ENCODE peak calls at places on chromosomes 13 and 19, in ten cellular contexts. D, Y, M, K, H, X, Z, B, E and F are unnamed samples.

GRCh38 chr13:40109324-40109958 is 454.0 kb downstream of the COG6 start:
- DNase-seq in D (no peak), Y (no peak), M (no peak), K (peak; percentile 43), H (no peak), X (no peak), Z (no peak), B (peak; percentile 99), E (peak; percentile 82), F (peak; percentile 93)

GRCh38 chr13:21735621-21736401 is 64.9 kb downstream of the FGF9 start:
- DNase-seq in D (no peak), Y (peak; percentile 50), M (no peak), K (no peak), H (no peak), X (peak; percentile 29), Z (no peak), B (no peak), E (no peak), F (no peak)

GRCh38 chr19:45469835-45470146 is 2.0 kb downstream of the FOSB start:
- DNase-seq in D (no peak), Y (no peak), M (peak; percentile 90), K (no peak), H (no peak), X (peak; percentile 90), Z (peak; percentile 90), B (no peak), E (no peak), F (no peak)

GRCh38 chr13:49371943-49372636 is 71.8 kb downstream of the CAB39L start:
- DNase-seq in D (no peak), Y (no peak), M (no peak), K (no peak), H (no peak), X (no peak), Z (peak; percentile 2), B (no peak), E (peak; percentile 63), F (peak; percentile 67)

GRCh38 chr13:31008400-31009115 is 76.1 kb downstream of the TEX26 start:
- DNase-seq in D (no peak), Y (no peak), M (no peak), K (peak; percentile 10), H (no peak), X (no peak), Z (no peak), B (peak; percentile 26), E (no peak), F (no peak)

GRCh38 chr13:103961784-103962183 is 895.6 kb upstream of the SLC10A2 start:
- DNase-seq in D (no peak), Y (no peak), M (no peak), K (no peak), H (no peak), X (no peak), Z (no peak), B (no peak), E (no peak), F (no peak)

GRCh38 chr13:52127783-52128702 is 830 bp downstream of the NEK5 start:
- DNase-seq in D (peak; percentile 60), Y (no peak), M (peak; percentile 87), K (peak; percentile 81), H (no peak), X (peak; percentile 68), Z (peak; percentile 59), B (peak; percentile 75), E (peak; percentile 79), F (peak; percentile 69)

GRCh38 chr19:29680447-29680846 is 15.2 kb downstream of the PLEKHF1 start:
- DNase-seq in D (no peak), Y (no peak), M (peak; percentile 69), K (peak; percentile 85), H (peak; percentile 66), X (no peak), Z (peak; percentile 91), B (no peak), E (no peak), F (no peak)

GRCh38 chr13:113367020-113367560 is 3.2 kb upstream of the GRTP1 start:
- DNase-seq in D (no peak), Y (no peak), M (no peak), K (no peak), H (no peak), X (no peak), Z (no peak), B (no peak), E (no peak), F (no peak)

GRCh38 chr13:56773148-56773547 is 367.6 kb upstream of the PRR20A start:
- DNase-seq in D (no peak), Y (no peak), M (no peak), K (no peak), H (no peak), X (no peak), Z (no peak), B (no peak), E (no peak), F (no peak)

GRCh38 chr19:34220472-34221063 is 33.8 kb upstream of the GARRE1 start:
- DNase-seq in D (peak; percentile 61), Y (peak; percentile 40), M (peak; percentile 41), K (peak; percentile 60), H (no peak), X (peak; percentile 80), Z (peak; percentile 77), B (peak; percentile 83), E (peak; percentile 77), F (peak; percentile 71)

GRCh38 chr19:33238750-33239149 is 13.1 kb upstream of the SLC7A10 start:
- DNase-seq in D (no peak), Y (no peak), M (no peak), K (no peak), H (no peak), X (no peak), Z (no peak), B (no peak), E (no peak), F (no peak)

GRCh38 chr19:34215666-34216038 is 38.7 kb upstream of the GARRE1 start:
- DNase-seq in D (no peak), Y (no peak), M (no peak), K (no peak), H (no peak), X (no peak), Z (no peak), B (no peak), E (no peak), F (no peak)

GRCh38 chr13:111115841-111116500 is 861 bp downstream of the ARHGEF7 start:
- DNase-seq in D (peak; percentile 44), Y (peak; percentile 74), M (peak; percentile 36), K (no peak), H (peak; percentile 81), X (no peak), Z (no peak), B (peak; percentile 77), E (peak; percentile 42), F (peak; percentile 93)
- TF ChIP-seq CTCF in D (no peak), Y (no peak), M (no peak), K (no peak), H (no peak), X (no peak), Z (no peak), B (no peak), E (no peak), F (no peak)

GRCh38 chr13:20703785-20704458 is 423 bp downstream of the IL17D start:
- DNase-seq in D (peak; percentile 67), Y (peak; percentile 79), M (peak; percentile 97), K (peak; percentile 87), H (no peak), X (peak; percentile 60), Z (peak; percentile 91), B (peak; percentile 65), E (peak; percentile 94), F (peak; percentile 77)
- TF ChIP-seq CTCF in D (peak; percentile 71), Y (peak; percentile 18), M (peak; percentile 78), K (peak; percentile 37), H (peak; percentile 80), X (peak; percentile 59), Z (peak; percentile 65), B (no peak), E (peak; percentile 26), F (peak; percentile 54)

DNA sequence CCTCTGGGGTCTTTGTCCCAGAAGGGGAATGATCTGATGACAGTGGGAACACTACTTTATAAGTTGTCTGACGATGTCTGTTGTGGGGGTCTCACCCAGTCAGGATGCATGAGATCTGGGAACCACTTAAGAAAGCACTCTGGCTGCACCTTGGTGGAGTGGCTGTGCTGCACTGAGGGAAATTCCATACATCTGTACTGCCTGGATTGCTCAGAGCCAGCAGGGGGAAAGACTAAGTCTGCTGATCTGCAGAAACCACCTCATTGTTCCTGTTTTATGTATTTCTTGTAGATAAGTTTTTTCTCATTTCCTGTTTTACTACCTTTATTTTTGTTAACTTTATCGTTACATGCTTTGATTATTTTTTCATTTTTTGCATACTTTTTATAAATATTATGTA is 27.3 kb downstream of the ZNF430 start:
- DNase-seq in D (no peak), Y (no peak), M (no peak), K (no peak), H (no peak), X (no peak), Z (no peak), B (no peak), E (no peak), F (no peak)
- TF ChIP-seq CTCF in D (no peak), Y (no peak), M (no peak), K (no peak), H (no peak), X (no peak), Z (no peak), B (no peak), E (no peak), F (no peak)

DNA sequence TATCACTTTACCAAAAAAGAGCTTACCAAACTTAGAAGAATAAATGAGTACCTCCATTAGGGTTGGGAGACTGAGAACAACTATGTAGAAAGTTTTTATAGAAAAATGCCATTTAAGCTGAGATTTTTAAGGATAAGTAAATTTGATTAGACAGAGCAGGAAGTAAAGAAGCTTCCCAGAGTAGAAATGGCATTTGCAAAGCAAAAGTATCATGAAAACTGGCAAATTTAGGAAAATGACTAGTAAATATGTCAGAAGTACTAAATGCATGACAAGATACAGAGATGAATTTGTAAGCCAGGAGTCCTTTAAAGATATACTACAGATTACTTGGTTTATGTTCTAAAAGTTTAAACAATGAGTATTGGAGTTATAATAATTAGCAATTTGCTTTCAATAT is 2581.8 kb downstream of the PCDH9 start:
- DNase-seq in D (no peak), Y (no peak), M (no peak), K (no peak), H (no peak), X (no peak), Z (no peak), B (no peak), E (no peak), F (no peak)
- TF ChIP-seq CTCF in D (no peak), Y (no peak), M (no peak), K (no peak), H (no peak), X (no peak), Z (no peak), B (no peak), E (no peak), F (no peak)

GRCh38 chr19:40305403-40305802 is 20.3 kb upstream of the AKT2 start:
- DNase-seq in D (peak; percentile 88), Y (peak; percentile 83), M (peak; percentile 84), K (peak; percentile 84), H (no peak), X (peak; percentile 78), Z (peak; percentile 93), B (peak; percentile 93), E (peak; percentile 71), F (peak; percentile 91)
- TF ChIP-seq CTCF in D (peak; percentile 92), Y (peak; percentile 79), M (peak; percentile 69), K (peak; percentile 54), H (peak; percentile 64), X (peak; percentile 79), Z (peak; percentile 68), B (peak; percentile 56), E (peak; percentile 74), F (peak; percentile 80)